ENCODE peak calls at places on chromosomes 6 and 20, in nine cellular contexts. G is stimulated activated CD4-positive, alpha-beta T cell treated with anti-CD3 and anti-CD28 coated beads, Interleukin-2, amount 100 ng/mL, for 48 hours; P is H54; U is substantia nigra; T is brain microvascular endothelial cell; R is AG08395; M is HTR-8/SVneo; S is AG09319; E is RPMI8226. Y is an unnamed sample.

GRCh38 chr6:168155821-168156741 is 77.1 kb upstream of the FRMD1 start:
- DNase-seq in U (no peak), E (no peak), P (no peak), T (no peak), G (no peak), M (no peak), R (no peak), S (no peak), Y (peak)

GRCh38 chr6:122339661-122340060 is 59.8 kb upstream of the HSF2 start:
- DNase-seq in U (no peak), P (no peak), R (no peak), M (no peak), E (no peak), G (no peak), T (no peak), S (no peak), Y (no peak)

GRCh38 chr20:64049060-64049886 is at the start of gene SOX18:
- DNase-seq in G (no peak), S (no peak), R (no peak), E (peak), T (no peak), P (no peak), M (no peak), U (no peak), Y (no peak)

GRCh38 chr20:45487231-45487635 is 17.7 kb downstream of the WFDC2 start:
- DNase-seq in U (no peak), S (no peak), R (no peak), M (no peak), T (no peak), G (no peak), E (no peak), P (no peak), Y (no peak)

GRCh38 chr6:75524322-75524972 is 30.8 kb upstream of the FILIP1 start:
- DNase-seq in P (peak), E (no peak), S (peak), U (no peak), R (peak), T (peak), M (peak), G (no peak), Y (no peak)

GRCh38 chr6:125888989-125889656 is 67.4 kb upstream of the HINT3 start:
- DNase-seq in U (no peak), P (peak), R (peak), E (peak), M (no peak), G (no peak), S (no peak), T (peak), Y (no peak)

GRCh38 chr6:109170333-109170732 is 75.0 kb downstream of the CEP57L1 start:
- DNase-seq in U (no peak), R (no peak), S (no peak), P (no peak), E (no peak), M (no peak), T (no peak), G (no peak), Y (no peak)

GRCh38 chr6:63783096-63783495 is 147.5 kb downstream of the PHF3 start:
- DNase-seq in U (no peak), S (no peak), M (no peak), P (no peak), E (no peak), R (no peak), T (no peak), G (no peak), Y (no peak)

GRCh38 chr20:49320460-49320859 is 42.6 kb upstream of the ZNFX1 start:
- DNase-seq in T (peak), U (no peak), E (peak), R (peak), M (peak), G (no peak), P (peak), S (no peak), Y (peak)

GRCh38 chr6:138107752-138108592 is 753 bp upstream of the PERP start:
- DNase-seq in P (no peak), E (peak), M (no peak), G (peak), T (no peak), U (no peak), R (no peak), S (no peak), Y (no peak)